ENCODE peak calls at places on chromosomes 4 and X, in five cellular contexts. One of them, this sample, is unnamed.
A peak's percentile ranks its signal among the peaks of the same experiment; 100 is the strongest.

GRCh38 chr4:94621491-94622080 is 136.2 kb upstream of the BMPR1B start:
- DNase-seq in HepG2: peak; percentile 28
- DNase-seq in WTC11: no peak
- DNase-seq in H1: no peak
- DNase-seq in GM12878: no peak
- DNase-seq in this sample: peak; percentile 53

GRCh38 chr4:17033256-17034245 is 135.1 kb upstream of the LDB2 start:
- DNase-seq in HepG2: no peak
- DNase-seq in GM12878: no peak
- DNase-seq in WTC11: no peak
- DNase-seq in H1: no peak
- DNase-seq in this sample: no peak

GRCh38 chr4:127997534-127998388 is 32.6 kb downstream of the ABHD18 start:
- DNase-seq in GM12878: peak; percentile 44
- DNase-seq in H1: no peak
- DNase-seq in HepG2: no peak
- DNase-seq in WTC11: no peak
- DNase-seq in this sample: no peak

GRCh38 chr4:123415977-123416376 is 19.4 kb downstream of the SPRY1 start:
- DNase-seq in HepG2: peak; percentile 82
- DNase-seq in GM12878: no peak
- DNase-seq in WTC11: no peak
- DNase-seq in H1: no peak
- DNase-seq in this sample: peak; percentile 37

GRCh38 chr4:46698891-46699290 is 210.2 kb downstream of the COX7B2 start:
- DNase-seq in H1: no peak
- DNase-seq in WTC11: no peak
- DNase-seq in GM12878: no peak
- DNase-seq in HepG2: no peak
- DNase-seq in this sample: no peak

GRCh38 chrX:149518236-149518635 is 13.1 kb upstream of the IDS start:
- DNase-seq in WTC11: no peak
- DNase-seq in HepG2: no peak
- DNase-seq in H1: no peak
- DNase-seq in GM12878: no peak
- DNase-seq in this sample: no peak

GRCh38 chr4:87363552-87363951 is 27.4 kb downstream of the HSD17B11 start:
- DNase-seq in WTC11: no peak
- DNase-seq in H1: no peak
- DNase-seq in HepG2: no peak
- DNase-seq in GM12878: no peak
- DNase-seq in this sample: no peak

GRCh38 chrX:147848009-147848408 is 63.7 kb upstream of the FMR1 start:
- DNase-seq in WTC11: no peak
- DNase-seq in HepG2: no peak
- DNase-seq in GM12878: no peak
- DNase-seq in H1: no peak
- DNase-seq in this sample: no peak

GRCh38 chrX:65994519-65995501 is 45.1 kb downstream of the VSIG4 start:
- DNase-seq in H1: no peak
- DNase-seq in HepG2: no peak
- DNase-seq in WTC11: no peak
- DNase-seq in GM12878: no peak
- DNase-seq in this sample: peak; percentile 59

GRCh38 chr4:101337688-101338087 is 9.6 kb downstream of the PPP3CA start:
- DNase-seq in WTC11: no peak
- DNase-seq in GM12878: no peak
- DNase-seq in HepG2: no peak
- DNase-seq in H1: no peak
- DNase-seq in this sample: no peak

GRCh38 chr4:110196206-110196870 is 2.1 kb downstream of the ELOVL6 start:
- DNase-seq in H1: peak; percentile 84
- DNase-seq in HepG2: peak; percentile 41
- DNase-seq in WTC11: peak; percentile 83
- DNase-seq in GM12878: no peak
- DNase-seq in this sample: peak; percentile 82

GRCh38 chrX:821311-822178 is 191.0 kb downstream of the SHOX start:
- DNase-seq in WTC11: no peak
- DNase-seq in HepG2: no peak
- DNase-seq in H1: no peak
- DNase-seq in GM12878: no peak
- DNase-seq in this sample: no peak

GRCh38 chrX:150094996-150095395 is 156.7 kb upstream of the EOLA2 start:
- DNase-seq in GM12878: no peak
- DNase-seq in H1: no peak
- DNase-seq in HepG2: no peak
- DNase-seq in WTC11: no peak
- DNase-seq in this sample: no peak

GRCh38 chr4:102169345-102169744 is 175.9 kb downstream of the SLC39A8 start:
- DNase-seq in GM12878: no peak
- DNase-seq in HepG2: no peak
- DNase-seq in WTC11: peak; percentile 20
- DNase-seq in H1: no peak
- DNase-seq in this sample: no peak

DNA sequence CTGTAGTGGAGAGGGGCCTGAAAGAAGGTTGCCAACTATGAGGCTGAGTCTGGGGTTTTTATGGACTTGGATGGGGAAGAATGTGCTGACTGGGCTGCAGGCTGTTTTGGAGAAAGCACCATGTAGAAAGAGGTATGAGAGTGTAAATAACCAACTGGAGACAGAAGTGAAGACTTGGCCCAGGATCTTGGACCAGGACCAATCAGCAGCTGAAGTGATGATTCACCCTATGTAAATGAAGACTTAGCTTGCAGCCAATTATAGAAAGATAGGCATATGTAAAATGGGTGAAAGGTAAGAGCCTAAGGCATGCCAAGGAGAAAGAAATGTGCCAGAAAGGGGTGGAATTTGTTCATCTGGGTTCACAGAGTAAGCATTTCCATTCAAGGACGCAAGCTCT is 856.7 kb upstream of the PRKX start:
- DNase-seq in H1: no peak
- DNase-seq in WTC11: no peak
- DNase-seq in GM12878: no peak
- DNase-seq in HepG2: no peak
- DNase-seq in this sample: no peak
- TF ChIP-seq ATF2 in H1: no peak
- TF ChIP-seq ATF2 in WTC11: no peak
- TF ChIP-seq ATF2 in GM12878: no peak
- TF ChIP-seq ATF2 in HepG2: no peak
- TF ChIP-seq ATF2 in this sample: no peak

GRCh38 chrX:154402622-154403127 is 4.5 kb downstream of the RPL10 start:
- DNase-seq in H1: peak; percentile 50
- DNase-seq in HepG2: no peak
- DNase-seq in GM12878: no peak
- DNase-seq in WTC11: no peak
- DNase-seq in this sample: no peak

GRCh38 chrX:154401045-154401799 is 3.0 kb downstream of the RPL10 start:
- DNase-seq in WTC11: no peak
- DNase-seq in H1: no peak
- DNase-seq in HepG2: peak; percentile 70
- DNase-seq in GM12878: no peak
- DNase-seq in this sample: peak; percentile 67

GRCh38 chrX:154403858-154404257 is 5.2 kb downstream of the DNASE1L1 start:
- DNase-seq in H1: no peak
- DNase-seq in HepG2: no peak
- DNase-seq in GM12878: no peak
- DNase-seq in WTC11: no peak
- DNase-seq in this sample: no peak

GRCh38 chrX:154403192-154403591 is 5.0 kb downstream of the RPL10 start:
- DNase-seq in WTC11: no peak
- DNase-seq in GM12878: no peak
- DNase-seq in H1: no peak
- DNase-seq in HepG2: no peak
- DNase-seq in this sample: no peak

DNA sequence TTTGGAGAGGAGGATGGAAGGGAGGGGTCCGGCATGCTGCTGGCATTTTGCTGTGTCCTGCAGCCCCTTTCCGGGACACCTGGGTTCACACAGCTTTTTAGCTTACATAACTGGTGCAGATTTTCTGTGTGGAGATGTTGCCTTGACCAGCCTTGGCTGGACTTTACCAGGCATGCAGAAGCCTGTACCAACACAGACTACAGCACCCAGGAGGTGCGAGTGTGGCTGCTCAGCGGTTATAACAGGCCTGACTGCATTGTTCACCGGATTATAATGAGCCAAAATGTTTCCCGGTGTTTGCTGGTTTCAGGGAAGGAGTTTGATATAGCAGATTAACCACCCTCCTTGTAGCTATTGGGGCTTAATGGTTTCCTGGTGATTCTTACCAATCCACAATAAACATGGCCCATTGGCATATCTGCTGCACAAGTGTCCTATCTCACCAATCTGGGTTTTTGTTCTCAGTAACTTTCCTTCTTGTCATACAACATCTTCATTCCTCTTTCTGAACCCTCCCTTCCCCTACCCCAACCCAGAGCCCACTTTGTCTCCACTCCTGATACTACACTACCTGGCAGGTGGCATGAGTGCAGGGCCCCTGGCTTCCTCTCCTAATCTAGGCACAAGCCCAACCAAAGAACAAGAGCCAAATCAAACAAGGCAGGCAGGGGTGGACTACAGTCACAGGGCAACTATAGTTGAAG is 3.9 kb downstream of the RPL10 start:
- DNase-seq in GM12878: no peak
- DNase-seq in WTC11: no peak
- DNase-seq in HepG2: no peak
- DNase-seq in H1: no peak
- DNase-seq in this sample: no peak
- TF ChIP-seq ATF2 in GM12878: no peak
- TF ChIP-seq ATF2 in WTC11: no peak
- TF ChIP-seq ATF2 in HepG2: no peak
- TF ChIP-seq ATF2 in H1: no peak
- TF ChIP-seq ATF2 in this sample: no peak

DNA sequence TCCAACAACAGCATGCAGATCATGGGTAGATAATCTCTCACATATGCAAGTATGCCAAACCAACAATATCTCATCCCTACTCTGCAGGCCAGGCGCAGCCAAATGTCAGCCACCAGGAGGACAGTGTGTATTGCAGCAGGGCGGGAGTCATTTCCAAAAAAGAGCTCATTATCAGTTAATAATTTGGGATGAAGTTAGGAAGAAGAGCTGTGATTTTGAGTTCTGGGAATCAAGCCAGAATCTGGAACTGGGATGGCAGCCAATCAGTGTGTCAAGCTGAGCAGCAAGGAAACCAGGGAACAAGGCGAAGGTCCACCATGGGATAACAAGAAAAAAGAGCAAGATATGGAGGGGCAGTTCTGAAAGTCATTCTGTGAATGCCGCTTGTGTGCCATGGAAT is 88.2 kb upstream of the CAMK2D start:
- DNase-seq in H1: no peak
- DNase-seq in WTC11: no peak
- DNase-seq in GM12878: no peak
- DNase-seq in HepG2: no peak
- DNase-seq in this sample: no peak
- TF ChIP-seq ATF2 in H1: no peak
- TF ChIP-seq ATF2 in WTC11: no peak
- TF ChIP-seq ATF2 in GM12878: no peak
- TF ChIP-seq ATF2 in HepG2: no peak
- TF ChIP-seq ATF2 in this sample: no peak

GRCh38 chrX:83916525-83916924 is 55.6 kb downstream of the CYLC1 start:
- DNase-seq in GM12878: no peak
- DNase-seq in WTC11: peak; percentile 34
- DNase-seq in H1: no peak
- DNase-seq in HepG2: no peak
- DNase-seq in this sample: peak; percentile 0
- TF ChIP-seq ATF2 in GM12878: no peak
- TF ChIP-seq ATF2 in WTC11: no peak
- TF ChIP-seq ATF2 in H1: no peak
- TF ChIP-seq ATF2 in HepG2: no peak
- TF ChIP-seq ATF2 in this sample: no peak

GRCh38 chrX:56763556-56764152 is 34.6 kb downstream of the NBDY start:
- DNase-seq in WTC11: no peak
- DNase-seq in H1: peak; percentile 41
- DNase-seq in HepG2: peak; percentile 15
- DNase-seq in GM12878: no peak
- DNase-seq in this sample: no peak
- TF ChIP-seq ATF2 in WTC11: no peak
- TF ChIP-seq ATF2 in H1: no peak
- TF ChIP-seq ATF2 in HepG2: no peak
- TF ChIP-seq ATF2 in GM12878: no peak
- TF ChIP-seq ATF2 in this sample: no peak

GRCh38 chr4:143358419-143358818 is 21.7 kb downstream of the GAB1 start:
- DNase-seq in H1: no peak
- DNase-seq in HepG2: no peak
- DNase-seq in GM12878: no peak
- DNase-seq in WTC11: no peak
- DNase-seq in this sample: no peak

GRCh38 chr4:143360838-143361237 is 24.2 kb downstream of the GAB1 start:
- DNase-seq in GM12878: no peak
- DNase-seq in HepG2: no peak
- DNase-seq in WTC11: no peak
- DNase-seq in H1: no peak
- DNase-seq in this sample: no peak

GRCh38 chr4:143357161-143357845 is 20.6 kb downstream of the GAB1 start:
- DNase-seq in HepG2: no peak
- DNase-seq in GM12878: no peak
- DNase-seq in H1: no peak
- DNase-seq in WTC11: no peak
- DNase-seq in this sample: no peak

GRCh38 chr4:143359794-143360193 is 23.1 kb downstream of the GAB1 start:
- DNase-seq in HepG2: no peak
- DNase-seq in WTC11: no peak
- DNase-seq in GM12878: no peak
- DNase-seq in H1: no peak
- DNase-seq in this sample: no peak

DNA sequence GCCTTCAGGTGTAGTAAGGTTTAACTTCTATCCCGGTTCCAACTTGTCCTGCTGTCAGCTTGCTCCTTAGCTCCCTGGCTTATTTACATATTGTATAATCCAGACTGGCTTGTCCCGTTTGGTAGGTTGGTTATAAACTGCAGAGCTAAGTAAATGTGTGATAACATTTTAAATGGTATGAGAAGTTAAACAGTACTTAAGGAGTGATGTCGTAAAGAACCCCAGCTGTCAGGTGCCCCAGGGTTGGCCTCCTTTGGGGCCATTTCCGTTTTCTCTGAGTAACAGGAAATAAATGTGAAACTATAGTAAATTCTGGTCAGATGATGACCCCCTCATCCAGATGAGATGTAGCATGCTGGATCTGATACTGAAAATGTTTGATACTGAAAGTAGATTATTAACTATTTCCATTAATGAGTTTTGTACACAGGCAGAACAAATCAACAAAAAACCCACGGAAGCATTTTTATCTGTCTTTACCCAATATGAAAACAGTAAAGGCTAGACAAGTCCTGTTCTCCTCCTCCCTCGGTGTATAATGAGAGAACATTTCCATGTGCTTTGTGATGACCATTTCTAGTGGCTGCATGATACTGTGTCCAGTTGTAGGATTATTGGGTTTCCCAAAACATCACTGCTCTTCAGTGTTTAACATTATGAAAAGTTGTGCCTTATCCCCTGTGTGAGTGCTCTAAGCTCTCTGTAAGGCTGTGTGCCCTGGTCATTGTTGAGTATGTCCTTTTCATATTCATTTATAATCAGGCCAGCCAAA is 22.4 kb downstream of the GAB1 start:
- DNase-seq in WTC11: no peak
- DNase-seq in GM12878: no peak
- DNase-seq in H1: no peak
- DNase-seq in HepG2: no peak
- DNase-seq in this sample: no peak
- TF ChIP-seq ATF2 in WTC11: no peak
- TF ChIP-seq ATF2 in GM12878: peak; percentile 72
- TF ChIP-seq ATF2 in H1: no peak
- TF ChIP-seq ATF2 in HepG2: no peak
- TF ChIP-seq ATF2 in this sample: no peak